ENCODE peak calls at places on chromosome 15, in four cellular contexts. O is HCT116, S is HepG2, A is K562. H is an unnamed sample.

GRCh38 chr15:101258238-101259144 is 6.6 kb upstream of the CHSY1 start:
- DNase-seq in O (peak; percentile 51), S (peak; percentile 57), A (peak; percentile 37), H (peak; percentile 38)

GRCh38 chr15:31366169-31366734 is 39.6 kb downstream of the KLF13 start:
- DNase-seq in O (no peak), S (no peak), A (peak; percentile 20), H (no peak)

GRCh38 chr15:78978601-78979179 is 33.8 kb upstream of the CTSH start:
- DNase-seq in O (no peak), S (no peak), A (no peak), H (no peak)

GRCh38 chr15:38877471-38877870 is 312.9 kb upstream of the RASGRP1 start:
- DNase-seq in O (no peak), S (peak; percentile 34), A (no peak), H (no peak)

GRCh38 chr15:47743886-47744285 is 26.6 kb downstream of the SEMA6D start:
- DNase-seq in O (no peak), S (no peak), A (no peak), H (no peak)

GRCh38 chr15:69402816-69403215 is 11.3 kb upstream of the KIF23 start:
- DNase-seq in O (no peak), S (no peak), A (no peak), H (no peak)

GRCh38 chr15:78768531-78769408 is 42.5 kb downstream of the ADAMTS7 start:
- DNase-seq in O (no peak), S (no peak), A (no peak), H (no peak)

GRCh38 chr15:31977138-31977537 is 53.2 kb upstream of the CHRNA7 start:
- DNase-seq in O (no peak), S (no peak), A (no peak), H (no peak)

GRCh38 chr15:71106802-71107500 is 8.3 kb upstream of the THSD4 start:
- DNase-seq in O (no peak), S (no peak), A (no peak), H (no peak)

GRCh38 chr15:68818088-68818670 is 2.5 kb downstream of the ANP32A start:
- DNase-seq in O (no peak), S (peak; percentile 64), A (peak; percentile 60), H (no peak)

GRCh38 chr15:96122077-96123027 is 208.1 kb upstream of the NR2F2 start:
- DNase-seq in O (peak; percentile 41), S (peak; percentile 7), A (no peak), H (peak; percentile 51)

GRCh38 chr15:67762610-67763368 is 62.5 kb upstream of the SKOR1 start:
- DNase-seq in O (no peak), S (no peak), A (no peak), H (no peak)

GRCh38 chr15:83776986-83777385 is 123.1 kb downstream of the ADAMTSL3 start:
- DNase-seq in O (no peak), S (no peak), A (no peak), H (no peak)

GRCh38 chr15:73988075-73988969 is 3.8 kb downstream of the STOML1 start:
- DNase-seq in O (no peak), S (no peak), A (no peak), H (no peak)

GRCh38 chr15:84715442-84716035 is 400 bp downstream of the SEC11A start:
- DNase-seq in O (no peak), S (no peak), A (no peak), H (no peak)

GRCh38 chr15:95307115-95307514 is 1023.4 kb upstream of the NR2F2 start:
- DNase-seq in O (no peak), S (no peak), A (no peak), H (no peak)

GRCh38 chr15:54482251-54482650 is 504.0 kb downstream of the UNC13C start:
- DNase-seq in O (no peak), S (no peak), A (no peak), H (no peak)

GRCh38 chr15:73760330-73760729 is 7.2 kb upstream of the INSYN1 start:
- DNase-seq in O (no peak), S (no peak), A (no peak), H (no peak)

GRCh38 chr15:76217029-76217866 is 94.0 kb downstream of the ETFA start:
- DNase-seq in O (peak; percentile 24), S (no peak), A (no peak), H (no peak)

GRCh38 chr15:64092075-64092820 is 1.4 kb downstream of the CIAO2A start:
- DNase-seq in O (no peak), S (peak; percentile 50), A (no peak), H (no peak)

DNA sequence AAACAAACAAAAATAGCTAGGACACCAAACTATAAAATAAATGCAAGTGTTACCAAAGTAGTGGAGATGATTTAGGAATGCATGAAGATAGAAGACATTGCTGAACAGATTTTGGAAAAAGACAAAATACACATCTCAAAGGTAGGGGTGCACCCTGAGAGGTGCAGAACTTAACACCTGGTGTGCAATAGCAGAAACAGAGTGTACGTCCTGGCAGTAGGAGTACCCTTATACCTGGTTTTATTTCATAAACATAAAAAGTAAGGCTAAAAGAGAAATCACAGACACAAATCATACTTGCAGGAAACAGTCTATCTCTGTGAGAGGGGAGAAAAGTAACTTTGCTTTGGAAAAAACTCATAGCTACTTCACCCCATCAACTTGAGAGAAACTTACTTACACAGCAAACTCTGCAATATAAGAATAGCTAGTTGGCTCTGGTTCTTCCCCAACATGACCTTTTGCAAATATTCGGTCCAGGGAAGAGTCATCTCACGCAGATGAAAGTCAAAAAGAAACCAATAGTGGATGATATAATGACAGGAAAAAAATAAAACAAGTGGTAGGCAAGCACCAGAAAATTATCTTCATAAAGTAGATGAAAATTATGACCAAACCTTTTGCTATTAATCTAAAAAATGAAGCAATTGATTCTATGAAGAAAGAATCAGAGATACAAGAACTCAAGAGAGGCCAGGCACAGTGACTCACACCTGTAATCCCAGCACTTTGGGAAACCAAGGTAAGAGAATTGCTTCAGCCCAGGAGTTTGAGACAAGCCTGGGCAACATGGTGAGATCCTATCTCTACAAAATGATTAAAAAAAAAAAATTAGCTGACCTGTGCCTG is 108.9 kb upstream of the BNIP2 start:
- DNase-seq in O (no peak), S (no peak), A (no peak), H (no peak)
- H3K4me3 ChIP-seq in O (no peak overlapping the region), S (no peak overlapping the region), A (no peak overlapping the region), H (no peak overlapping the region)

DNA sequence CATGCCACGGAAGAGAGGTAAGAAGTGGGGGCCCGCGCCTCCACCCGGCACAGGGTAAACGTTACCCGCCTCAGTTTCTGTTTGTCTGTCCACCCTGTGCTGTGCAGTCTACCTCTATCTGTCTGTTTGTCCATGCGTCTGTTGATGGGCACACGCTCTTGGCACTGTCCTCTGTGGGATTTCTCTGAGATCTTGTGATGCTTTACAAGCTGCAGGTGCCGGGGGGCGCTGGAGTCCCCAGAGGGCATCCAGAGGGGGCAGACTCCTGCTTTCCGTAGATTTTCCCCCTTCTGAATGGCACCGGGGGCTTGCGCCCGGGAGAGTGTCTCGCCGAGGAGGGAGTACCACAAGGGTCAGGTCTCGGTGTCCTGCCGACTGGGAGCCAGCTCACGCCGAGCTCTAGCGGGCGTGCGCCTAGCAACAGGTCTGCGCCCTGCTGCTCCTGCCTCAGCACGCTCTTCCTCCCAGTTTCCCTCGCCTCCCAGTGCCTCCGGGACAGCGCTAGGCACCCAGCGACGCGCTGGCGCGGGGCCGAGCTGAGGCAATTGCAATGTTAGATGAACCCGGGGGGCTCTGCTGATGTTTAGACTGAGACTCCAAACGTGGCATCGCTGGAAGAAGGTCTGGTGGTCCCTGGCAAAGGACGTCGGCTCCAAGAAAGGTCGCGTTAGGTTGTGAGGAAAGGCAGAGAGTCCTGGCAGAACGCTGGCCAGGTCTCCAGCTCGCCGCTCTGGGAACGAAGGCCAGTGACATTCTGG is 667 bp downstream of the CEMIP start:
- DNase-seq in O (no peak), S (peak; percentile 25), A (no peak), H (no peak)
- TF ChIP-seq SIN3A in O (no peak), S (no peak), A (no peak), H (no peak)

GRCh38 chr15:56367156-56367555 is 1.9 kb downstream of the TEX9 start:
- DNase-seq in O (no peak), S (no peak), A (no peak), H (no peak)
- H3K4me3 ChIP-seq in O (no peak overlapping the region), S (no peak overlapping the region), A (no peak overlapping the region), H (no peak overlapping the region)

GRCh38 chr15:45855907-45856579 is 221.2 kb downstream of the SQOR start:
- DNase-seq in O (no peak), S (no peak), A (no peak), H (peak; percentile 17)
- TF ChIP-seq SIN3A in O (no peak), S (no peak), A (no peak), H (no peak)

GRCh38 chr15:43881944-43882343 is 55.1 kb downstream of the WDR76 start:
- DNase-seq in O (no peak), S (no peak), A (peak; percentile 55), H (no peak)
- H3K4me3 ChIP-seq in O (no peak overlapping the region), S (no peak overlapping the region), A (no peak overlapping the region), H (no peak overlapping the region)